ENCODE peak calls at places on chromosome 1, in ten cellular contexts. Q, P, E, L, U, D, F, I, R and Z are unnamed samples.

GRCh38 chr1:174414205-174414604 is 33.6 kb upstream of the GPR52 start:
- DNase-seq in Q (no peak), P (no peak), E (no peak), L (no peak), U (no peak), D (no peak), F (no peak), I (no peak), R (no peak), Z (no peak)

GRCh38 chr1:181777812-181778211 is 283.7 kb downstream of the ZNF648 start:
- DNase-seq in Q (no peak), P (no peak), E (no peak), L (no peak), U (no peak), D (no peak), F (no peak), I (no peak), R (no peak), Z (peak; percentile 81)

GRCh38 chr1:165960881-165961280 is 133.5 kb downstream of the UCK2 start:
- DNase-seq in Q (no peak), P (no peak), E (no peak), L (no peak), U (no peak), D (no peak), F (no peak), I (no peak), R (no peak), Z (no peak)

GRCh38 chr1:47805826-47806450 is 191.2 kb downstream of the TRABD2B start:
- DNase-seq in Q (no peak), P (no peak), E (no peak), L (no peak), U (no peak), D (no peak), F (no peak), I (no peak), R (no peak), Z (no peak)

GRCh38 chr1:33152685-33153432 is 29.0 kb downstream of the TRIM62 start:
- DNase-seq in Q (peak; percentile 92), P (peak; percentile 91), E (no peak), L (no peak), U (peak; percentile 90), D (no peak), F (no peak), I (no peak), R (no peak), Z (no peak)

GRCh38 chr1:208238710-208239517 is 5.3 kb downstream of the PLXNA2 start:
- DNase-seq in Q (peak; percentile 80), P (no peak), E (peak; percentile 71), L (no peak), U (peak; percentile 69), D (no peak), F (peak; percentile 57), I (no peak), R (no peak), Z (peak; percentile 89)

GRCh38 chr1:19682257-19682656 is 17.6 kb downstream of the HTR6 start:
- DNase-seq in Q (peak; percentile 74), P (no peak), E (peak; percentile 42), L (peak; percentile 83), U (no peak), D (no peak), F (peak; percentile 93), I (no peak), R (no peak), Z (peak; percentile 70)

GRCh38 chr1:181139631-181140051 is 51.1 kb downstream of the IER5 start:
- DNase-seq in Q (peak; percentile 34), P (no peak), E (peak; percentile 86), L (no peak), U (no peak), D (no peak), F (peak; percentile 73), I (no peak), R (no peak), Z (peak; percentile 87)

GRCh38 chr1:28428990-28429520 is 59.5 kb downstream of the PHACTR4 start:
- DNase-seq in Q (no peak), P (no peak), E (no peak), L (no peak), U (no peak), D (no peak), F (no peak), I (no peak), R (no peak), Z (no peak)

DNA sequence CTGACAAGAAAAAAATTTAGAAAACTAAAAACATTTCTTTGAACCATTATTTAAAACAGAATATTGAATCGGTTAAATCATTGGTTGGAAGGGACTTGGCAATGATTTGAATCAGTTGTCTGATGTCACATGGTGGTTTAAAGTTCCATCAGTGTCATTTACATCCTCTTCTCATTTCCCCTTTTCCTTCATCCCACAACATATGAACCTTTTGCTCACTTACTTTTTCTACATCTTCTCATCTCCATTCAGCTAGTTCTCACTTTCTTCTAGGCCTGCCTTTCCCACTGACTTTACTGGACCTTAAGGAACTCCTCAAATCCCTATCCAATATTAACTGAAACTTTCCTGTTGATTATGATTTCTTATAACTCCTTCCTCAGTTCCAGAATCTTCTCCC is 58.5 kb downstream of the PHACTR4 start:
- DNase-seq in Q (no peak), P (no peak), E (no peak), L (no peak), U (no peak), D (no peak), F (no peak), I (no peak), R (no peak), Z (no peak)
- TF ChIP-seq CTCF in Q (no peak), P (no peak), E (no peak), L (no peak), U (no peak), D (no peak), F (no peak), I (no peak), R (no peak), Z (no peak)

GRCh38 chr1:229170778-229171505 is 100.0 kb upstream of the RAB4A start:
- DNase-seq in Q (no peak), P (no peak), E (no peak), L (no peak), U (no peak), D (no peak), F (no peak), I (no peak), R (no peak), Z (no peak)

GRCh38 chr1:229169399-229169798 is 101.5 kb upstream of the RAB4A start:
- DNase-seq in Q (peak; percentile 17), P (no peak), E (no peak), L (no peak), U (no peak), D (no peak), F (no peak), I (no peak), R (no peak), Z (no peak)

GRCh38 chr1:229170274-229170673 is 100.6 kb upstream of the RAB4A start:
- DNase-seq in Q (no peak), P (no peak), E (no peak), L (no peak), U (no peak), D (no peak), F (no peak), I (no peak), R (no peak), Z (no peak)

GRCh38 chr1:229167356-229167755 is 103.6 kb upstream of the RAB4A start:
- DNase-seq in Q (no peak), P (no peak), E (no peak), L (no peak), U (no peak), D (no peak), F (no peak), I (no peak), R (no peak), Z (no peak)

DNA sequence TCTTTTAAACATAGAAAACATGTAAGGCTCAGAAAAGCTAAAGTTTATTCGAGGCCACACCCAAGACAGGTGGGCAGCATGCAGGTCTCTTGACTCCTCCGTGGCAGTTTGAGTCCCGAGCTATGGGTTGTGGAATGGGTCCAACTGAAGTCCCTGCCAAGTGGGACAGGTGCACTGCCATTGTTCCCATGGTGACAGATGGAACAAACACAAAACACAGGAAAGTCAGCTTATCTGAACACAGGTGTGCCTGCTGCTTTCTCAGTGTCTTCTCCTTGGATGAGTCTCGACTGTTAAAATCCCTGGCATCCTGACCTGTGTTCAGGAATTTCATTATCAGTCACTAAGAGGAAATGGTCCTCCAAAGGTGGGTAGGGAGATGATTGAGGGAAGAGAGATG is 99.0 kb upstream of the RAB4A start:
- DNase-seq in Q (no peak), P (no peak), E (peak; percentile 19), L (no peak), U (peak; percentile 28), D (no peak), F (no peak), I (no peak), R (peak; percentile 90), Z (no peak)
- TF ChIP-seq CTCF in Q (no peak), P (no peak), E (no peak), L (no peak), U (no peak), D (no peak), F (no peak), I (no peak), R (no peak), Z (no peak)

GRCh38 chr1:150235852-150236613 is at the start of gene ANP32E:
- DNase-seq in Q (peak; percentile 100), P (peak; percentile 94), E (peak; percentile 100), L (peak; percentile 99), U (peak; percentile 99), D (peak; percentile 86), F (peak; percentile 100), I (peak; percentile 84), R (peak; percentile 96), Z (peak; percentile 99)

GRCh38 chr1:150234309-150234646 is 1.6 kb downstream of the ANP32E start:
- DNase-seq in Q (no peak), P (no peak), E (no peak), L (no peak), U (no peak), D (no peak), F (no peak), I (no peak), R (peak; percentile 22), Z (no peak)

GRCh38 chr1:150234647-150235435 is 1.1 kb downstream of the ANP32E start:
- DNase-seq in Q (peak; percentile 63), P (peak; percentile 85), E (peak; percentile 69), L (no peak), U (peak; percentile 92), D (peak; percentile 73), F (peak; percentile 60), I (peak; percentile 42), R (peak; percentile 82), Z (peak; percentile 54)

GRCh38 chr1:150235436-150235851 is 468 bp downstream of the ANP32E start:
- DNase-seq in Q (no peak), P (no peak), E (no peak), L (no peak), U (no peak), D (peak; percentile 16), F (no peak), I (no peak), R (peak; percentile 41), Z (no peak)

GRCh38 chr1:150233359-150234308 is 2.3 kb downstream of the ANP32E start:
- DNase-seq in Q (peak; percentile 51), P (no peak), E (peak; percentile 48), L (no peak), U (no peak), D (no peak), F (peak; percentile 12), I (no peak), R (no peak), Z (peak; percentile 32)
- TF ChIP-seq CTCF in Q (no peak), P (no peak), E (no peak), L (no peak), U (no peak), D (no peak), F (no peak), I (no peak), R (no peak), Z (no peak)

DNA sequence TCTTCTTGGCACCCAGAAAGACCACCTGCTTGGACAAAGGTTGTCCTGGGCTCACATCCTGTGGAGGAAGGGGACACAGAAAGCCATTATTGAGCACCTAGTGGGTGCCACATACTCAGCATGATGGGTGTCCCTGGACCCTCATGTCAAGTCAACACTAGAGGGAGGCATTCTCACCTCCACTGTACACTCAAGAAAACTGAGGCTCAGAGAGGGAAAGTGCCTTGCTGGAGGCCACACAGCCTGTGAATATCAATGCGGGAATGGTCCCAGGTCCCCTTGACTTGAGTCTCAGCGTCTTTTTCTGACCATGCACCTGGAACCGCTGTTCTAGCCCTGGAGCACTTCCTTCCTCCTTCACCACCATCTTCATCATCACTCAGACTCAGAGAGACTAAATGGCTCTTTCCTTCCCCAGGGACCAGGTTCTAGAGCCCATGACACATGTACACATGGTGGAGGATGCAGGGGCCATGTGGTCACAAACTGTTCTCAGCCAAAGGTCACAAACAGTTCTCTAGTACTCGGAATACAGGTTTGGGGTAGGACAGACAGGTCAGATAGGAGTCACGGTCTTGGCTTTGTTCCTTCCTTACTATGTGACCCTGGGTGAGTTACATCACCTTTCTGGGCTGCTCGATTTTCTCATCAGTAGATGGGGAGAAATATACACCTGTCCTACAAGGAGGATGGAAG is 89.2 kb upstream of the WNT4 start:
- DNase-seq in Q (no peak), P (no peak), E (no peak), L (no peak), U (no peak), D (no peak), F (no peak), I (no peak), R (no peak), Z (no peak)
- TF ChIP-seq CTCF in Q (peak; percentile 7), P (no peak), E (peak; percentile 36), L (peak; percentile 8), U (peak; percentile 44), D (no peak), F (no peak), I (no peak), R (no peak), Z (no peak)